ENCODE peak calls at places on chromosomes 5 and 9, in seven cellular contexts. M, X, I, L, H, J and U are unnamed samples.

GRCh38 chr5:106545325-106545724 is 1125.4 kb downstream of the EFNA5 start:
- DNase-seq in M (no peak), X (no peak), I (peak), L (no peak), H (no peak), J (no peak), U (no peak)

GRCh38 chr9:93415176-93415690 is 36.3 kb upstream of the FAM120A start:
- DNase-seq in M (no peak), X (no peak), I (no peak), L (no peak), H (no peak), J (no peak), U (no peak)

GRCh38 chr9:78958887-78959286 is 612.9 kb upstream of the TLE4 start:
- DNase-seq in M (no peak), X (no peak), I (no peak), L (no peak), H (no peak), J (no peak), U (no peak)

GRCh38 chr9:36858805-36859375 is 175.2 kb downstream of the PAX5 start:
- DNase-seq in M (no peak), X (no peak), I (no peak), L (no peak), H (no peak), J (peak), U (no peak)

GRCh38 chr5:17398439-17398838 is 99.6 kb upstream of the TAF11L2 start:
- DNase-seq in M (peak), X (no peak), I (peak), L (no peak), H (no peak), J (no peak), U (no peak)

GRCh38 chr5:108720416-108720815 is 27.3 kb upstream of the FER start:
- DNase-seq in M (no peak), X (no peak), I (peak), L (no peak), H (no peak), J (no peak), U (no peak)

GRCh38 chr9:94853887-94854286 is 127.4 kb downstream of the AOPEP start:
- DNase-seq in M (no peak), X (no peak), I (no peak), L (no peak), H (no peak), J (no peak), U (no peak)

GRCh38 chr5:176904276-176904675 is 5.1 kb upstream of the HK3 start:
- DNase-seq in M (no peak), X (no peak), I (no peak), L (no peak), H (no peak), J (no peak), U (no peak)

GRCh38 chr9:128011071-128011817 is 30.5 kb upstream of the EEIG1 start:
- DNase-seq in M (no peak), X (no peak), I (no peak), L (no peak), H (no peak), J (no peak), U (no peak)

GRCh38 chr5:13350754-13351153 is 593.7 kb downstream of the DNAH5 start:
- DNase-seq in M (no peak), X (no peak), I (no peak), L (no peak), H (no peak), J (no peak), U (no peak)

GRCh38 chr5:147573171-147573570 is 63.3 kb upstream of the DPYSL3 start:
- DNase-seq in M (no peak), X (no peak), I (no peak), L (no peak), H (no peak), J (no peak), U (no peak)

GRCh38 chr9:127898433-127899199 is 787 bp downstream of the ST6GALNAC6 start:
- DNase-seq in M (peak), X (peak), I (peak), L (no peak), H (no peak), J (peak), U (no peak)

GRCh38 chr5:158546748-158547147 is 553.0 kb downstream of the EBF1 start:
- DNase-seq in M (no peak), X (peak), I (peak), L (no peak), H (no peak), J (no peak), U (no peak)

GRCh38 chr9:117411547-117411946 is 3.3 kb downstream of the ASTN2 start:
- DNase-seq in M (peak), X (peak), I (peak), L (no peak), H (peak), J (peak), U (no peak)

GRCh38 chr5:167835146-167835545 is 456.3 kb upstream of the WWC1 start:
- DNase-seq in M (no peak), X (no peak), I (no peak), L (no peak), H (no peak), J (no peak), U (no peak)

GRCh38 chr5:145681686-145682085 is 153.5 kb downstream of the PRELID2 start:
- DNase-seq in M (peak), X (peak), I (peak), L (no peak), H (peak), J (no peak), U (no peak)

GRCh38 chr5:179260324-179261070 is 84.8 kb downstream of the ADAMTS2 start:
- DNase-seq in M (peak), X (no peak), I (no peak), L (peak), H (no peak), J (no peak), U (no peak)

GRCh38 chr9:133278161-133279131 is 3.4 kb upstream of the ABO start:
- DNase-seq in M (no peak), X (no peak), I (no peak), L (no peak), H (no peak), J (no peak), U (no peak)

GRCh38 chr5:59238126-59238902 is 655.2 kb downstream of the PDE4D start:
- DNase-seq in M (no peak), X (no peak), I (no peak), L (no peak), H (no peak), J (no peak), U (no peak)

GRCh38 chr5:14400611-14401010 is 181.0 kb upstream of the OTULINL start:
- DNase-seq in M (no peak), X (no peak), I (no peak), L (no peak), H (no peak), J (no peak), U (no peak)

GRCh38 chr5:30849801-30850370 is 343.6 kb upstream of the CDH6 start:
- DNase-seq in M (no peak), X (no peak), I (no peak), L (no peak), H (no peak), J (no peak), U (no peak)

GRCh38 chr5:96854067-96854466 is 22.2 kb upstream of the ERAP2 start:
- DNase-seq in M (no peak), X (no peak), I (no peak), L (no peak), H (no peak), J (no peak), U (no peak)

GRCh38 chr9:91766301-91766700 is 183.7 kb downstream of the ROR2 start:
- DNase-seq in M (no peak), X (no peak), I (no peak), L (no peak), H (no peak), J (no peak), U (no peak)

GRCh38 chr9:136203406-136204085 is 1.4 kb downstream of the LHX3 start:
- DNase-seq in M (no peak), X (no peak), I (no peak), L (no peak), H (no peak), J (no peak), U (no peak)

GRCh38 chr5:33080287-33080686 is 360.5 kb upstream of the TARS1 start:
- DNase-seq in M (no peak), X (no peak), I (no peak), L (no peak), H (no peak), J (no peak), U (no peak)

GRCh38 chr5:133848306-133848924 is 120.0 kb downstream of the C5orf15 start:
- DNase-seq in M (no peak), X (no peak), I (no peak), L (no peak), H (no peak), J (no peak), U (no peak)